ENCODE peak calls at places on chromosomes 16 and 17, in five cellular contexts. One of them, this sample, is unnamed.

GRCh38 chr17:65104973-65105372 is 32.2 kb upstream of the RGS9 start:
- DNase-seq in A549: no peak
- DNase-seq in GM12878: no peak
- DNase-seq in HepG2: no peak
- DNase-seq in K562: no peak
- DNase-seq in this sample: no peak

GRCh38 chr17:29929006-29929543 is 953 bp downstream of the SSH2 start:
- DNase-seq in A549: no peak
- DNase-seq in GM12878: no peak
- DNase-seq in HepG2: peak
- DNase-seq in K562: peak
- DNase-seq in this sample: peak

GRCh38 chr16:52469775-52470174 is 77.2 kb downstream of the TOX3 start:
- DNase-seq in A549: peak
- DNase-seq in GM12878: no peak
- DNase-seq in HepG2: peak
- DNase-seq in K562: no peak
- DNase-seq in this sample: no peak

GRCh38 chr17:74682442-74683190 is 30.1 kb downstream of the CD300LF start:
- DNase-seq in A549: no peak
- DNase-seq in GM12878: no peak
- DNase-seq in HepG2: no peak
- DNase-seq in K562: no peak
- DNase-seq in this sample: no peak

GRCh38 chr16:75402821-75403475 is 30.4 kb downstream of the CFDP1 start:
- DNase-seq in A549: peak
- DNase-seq in GM12878: no peak
- DNase-seq in HepG2: peak
- DNase-seq in K562: peak
- DNase-seq in this sample: peak

GRCh38 chr16:69563605-69564580 is 1.9 kb upstream of the NFAT5 start:
- DNase-seq in A549: no peak
- DNase-seq in GM12878: peak
- DNase-seq in HepG2: peak
- DNase-seq in K562: peak
- DNase-seq in this sample: peak

GRCh38 chr16:89292443-89293078 is 75.1 kb downstream of the ZNF778 start:
- DNase-seq in A549: no peak
- DNase-seq in GM12878: no peak
- DNase-seq in HepG2: peak
- DNase-seq in K562: no peak
- DNase-seq in this sample: no peak

GRCh38 chr17:34979153-34979552 is 1.2 kb upstream of the LIG3 start:
- DNase-seq in A549: no peak
- DNase-seq in GM12878: no peak
- DNase-seq in HepG2: no peak
- DNase-seq in K562: peak
- DNase-seq in this sample: no peak

GRCh38 chr16:75506567-75506966 is 11.3 kb upstream of the CHST6 start:
- DNase-seq in A549: peak
- DNase-seq in GM12878: no peak
- DNase-seq in HepG2: peak
- DNase-seq in K562: no peak
- DNase-seq in this sample: peak

GRCh38 chr17:1078062-1078711 is 81.3 kb downstream of the TIMM22 start:
- DNase-seq in A549: no peak
- DNase-seq in GM12878: no peak
- DNase-seq in HepG2: no peak
- DNase-seq in K562: no peak
- DNase-seq in this sample: no peak

GRCh38 chr16:29775742-29776408 is 2.2 kb upstream of the ZG16 start:
- DNase-seq in A549: no peak
- DNase-seq in GM12878: no peak
- DNase-seq in HepG2: no peak
- DNase-seq in K562: peak
- DNase-seq in this sample: no peak

GRCh38 chr17:66494023-66494803 is 191.8 kb downstream of the PRKCA start:
- DNase-seq in A549: peak
- DNase-seq in GM12878: no peak
- DNase-seq in HepG2: no peak
- DNase-seq in K562: peak
- DNase-seq in this sample: peak

GRCh38 chr16:66885491-66885890 is 5.2 kb downstream of the PDP2 start:
- DNase-seq in A549: no peak
- DNase-seq in GM12878: no peak
- DNase-seq in HepG2: no peak
- DNase-seq in K562: no peak
- DNase-seq in this sample: no peak

GRCh38 chr16:3068486-3068885 is 3.0 kb downstream of the IL32 start:
- DNase-seq in A549: no peak
- DNase-seq in GM12878: no peak
- DNase-seq in HepG2: no peak
- DNase-seq in K562: no peak
- DNase-seq in this sample: no peak

GRCh38 chr17:67500261-67500660 is 123.2 kb downstream of the PITPNC1 start:
- DNase-seq in A549: no peak
- DNase-seq in GM12878: no peak
- DNase-seq in HepG2: no peak
- DNase-seq in K562: no peak
- DNase-seq in this sample: no peak

GRCh38 chr17:81517339-81518112 is 4.9 kb upstream of the ACTG1 start:
- DNase-seq in A549: no peak
- DNase-seq in GM12878: peak
- DNase-seq in HepG2: no peak
- DNase-seq in K562: no peak
- DNase-seq in this sample: peak

GRCh38 chr16:17529982-17530760 is 59.4 kb upstream of the XYLT1 start:
- DNase-seq in A549: no peak
- DNase-seq in GM12878: peak
- DNase-seq in HepG2: no peak
- DNase-seq in K562: no peak
- DNase-seq in this sample: no peak

GRCh38 chr17:63698381-63698885 is 1.5 kb downstream of the LIMD2 start:
- DNase-seq in A549: no peak
- DNase-seq in GM12878: no peak
- DNase-seq in HepG2: no peak
- DNase-seq in K562: no peak
- DNase-seq in this sample: peak

GRCh38 chr17:82299452-82299851 is 18.0 kb downstream of the CD7 start:
- DNase-seq in A549: no peak
- DNase-seq in GM12878: no peak
- DNase-seq in HepG2: no peak
- DNase-seq in K562: no peak
- DNase-seq in this sample: no peak

GRCh38 chr17:42817866-42818265 is 6.2 kb downstream of the BECN1 start:
- DNase-seq in A549: no peak
- DNase-seq in GM12878: no peak
- DNase-seq in HepG2: no peak
- DNase-seq in K562: no peak
- DNase-seq in this sample: no peak

GRCh38 chr17:45264430-45264829 is 2.5 kb upstream of the SPATA32 start:
- DNase-seq in A549: no peak
- DNase-seq in GM12878: no peak
- DNase-seq in HepG2: no peak
- DNase-seq in K562: no peak
- DNase-seq in this sample: no peak

GRCh38 chr16:88003736-88004135 is 52.5 kb downstream of the BANP start:
- DNase-seq in A549: no peak
- DNase-seq in GM12878: no peak
- DNase-seq in HepG2: no peak
- DNase-seq in K562: no peak
- DNase-seq in this sample: no peak

GRCh38 chr16:81778861-81779539 is at the start of gene PLCG2:
- DNase-seq in A549: peak
- DNase-seq in GM12878: no peak
- DNase-seq in HepG2: no peak
- DNase-seq in K562: peak
- DNase-seq in this sample: peak

GRCh38 chr16:66878067-66878466 is 2.2 kb upstream of the PDP2 start:
- DNase-seq in A549: no peak
- DNase-seq in GM12878: no peak
- DNase-seq in HepG2: no peak
- DNase-seq in K562: no peak
- DNase-seq in this sample: peak

GRCh38 chr16:16945207-16945606 is 525.6 kb downstream of the XYLT1 start:
- DNase-seq in A549: no peak
- DNase-seq in GM12878: no peak
- DNase-seq in HepG2: no peak
- DNase-seq in K562: no peak
- DNase-seq in this sample: no peak

GRCh38 chr16:67158637-67159600 is 790 bp downstream of the TRADD start:
- DNase-seq in A549: peak
- DNase-seq in GM12878: peak
- DNase-seq in HepG2: peak
- DNase-seq in K562: peak
- DNase-seq in this sample: no peak

GRCh38 chr17:35898283-35899070 is 18.3 kb upstream of the CCL5 start:
- DNase-seq in A549: no peak
- DNase-seq in GM12878: no peak
- DNase-seq in HepG2: no peak
- DNase-seq in K562: no peak
- DNase-seq in this sample: peak

DNA sequence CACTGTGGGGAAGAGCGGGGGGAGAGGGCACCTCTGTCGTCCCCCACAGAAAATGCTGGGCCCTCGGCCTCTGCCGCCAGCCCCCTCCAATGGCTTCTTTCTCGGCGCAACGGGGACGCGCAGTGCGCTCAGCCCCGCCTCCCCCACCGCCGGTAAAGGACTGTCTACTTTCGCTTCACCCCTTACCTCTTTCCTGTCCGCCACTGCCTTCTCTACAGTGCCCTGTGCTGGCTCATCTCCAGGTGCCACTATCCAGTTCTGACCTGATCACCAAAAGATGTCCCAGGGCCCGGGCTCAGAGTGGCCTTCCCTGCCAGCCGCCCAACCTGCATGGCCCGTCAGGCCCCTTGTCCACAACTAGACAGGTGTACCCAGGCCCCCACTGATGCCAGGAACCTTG is 7.3 kb downstream of the ENDOV start:
- DNase-seq in A549: no peak
- DNase-seq in GM12878: no peak
- DNase-seq in HepG2: no peak
- DNase-seq in K562: no peak
- DNase-seq in this sample: no peak
- TF ChIP-seq CTCF in A549: no peak
- TF ChIP-seq CTCF in GM12878: no peak
- TF ChIP-seq CTCF in HepG2: no peak
- TF ChIP-seq CTCF in K562: no peak
- TF ChIP-seq CTCF in this sample: no peak

DNA sequence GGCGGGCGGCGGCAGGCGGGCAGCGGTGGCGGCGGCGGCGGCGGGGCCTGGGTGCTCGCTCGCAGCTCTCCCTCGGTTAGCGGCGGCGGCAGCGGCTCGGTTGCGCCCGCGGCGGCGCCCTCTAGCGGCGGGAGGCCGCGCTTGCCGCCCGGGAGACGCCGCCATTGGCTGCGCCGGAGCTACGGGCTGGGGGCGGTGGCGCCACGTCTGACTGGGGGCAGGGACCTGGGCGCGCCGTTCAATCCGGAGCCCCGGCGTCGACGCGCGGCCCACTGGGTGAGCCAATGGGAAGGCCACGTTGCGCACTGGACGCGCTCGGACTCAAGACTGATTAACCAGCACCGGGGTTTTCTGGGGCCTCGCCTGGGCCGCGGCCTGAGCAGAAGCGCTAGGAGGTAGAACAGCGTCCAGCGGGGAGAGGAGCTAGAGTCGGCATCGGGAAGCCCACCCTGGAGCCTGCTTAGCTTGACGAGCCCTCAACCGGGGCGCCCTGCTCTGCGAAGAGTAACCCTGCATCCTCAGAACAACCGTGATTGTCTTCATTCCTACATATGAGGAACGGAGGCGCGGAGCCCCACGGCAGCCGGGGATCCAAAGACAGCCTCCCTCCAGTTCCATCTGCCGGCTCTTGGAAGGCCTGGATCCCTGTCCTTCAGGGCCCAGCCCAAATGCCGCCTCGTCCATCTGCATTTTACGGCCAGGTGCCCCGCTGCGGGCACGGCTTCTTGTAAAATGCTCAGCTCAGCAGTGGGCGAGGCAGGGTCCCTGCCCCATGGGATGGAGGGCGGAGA is at the start of gene ZC3H7A:
- DNase-seq in A549: peak
- DNase-seq in GM12878: peak
- DNase-seq in HepG2: peak
- DNase-seq in K562: peak
- DNase-seq in this sample: peak
- TF ChIP-seq POLR2A in A549: peak
- TF ChIP-seq POLR2A in GM12878: peak
- TF ChIP-seq POLR2A in HepG2: peak
- TF ChIP-seq POLR2A in K562: peak
- TF ChIP-seq POLR2A in this sample: peak

DNA sequence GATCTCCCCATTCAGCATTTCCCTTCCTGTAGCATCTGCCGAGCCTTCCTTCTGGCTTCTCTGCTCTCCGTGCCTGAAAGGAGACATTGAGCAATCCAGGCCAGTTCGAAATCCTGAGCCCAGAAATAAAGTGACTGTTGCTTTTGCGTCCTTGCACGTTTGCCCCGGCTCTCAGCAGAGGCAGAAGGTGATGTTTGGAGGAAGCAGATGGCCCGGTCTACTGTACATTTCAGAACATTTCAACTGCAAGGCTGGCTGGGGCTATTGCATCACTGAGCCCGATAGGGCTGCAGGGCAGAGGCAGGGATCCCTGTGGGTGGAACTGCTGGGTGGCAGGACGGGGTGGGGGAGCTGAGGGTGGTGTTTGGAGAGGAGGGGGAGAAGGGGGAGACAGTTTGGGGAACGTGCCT is 29.5 kb downstream of the IRF8 start:
- DNase-seq in A549: no peak
- DNase-seq in GM12878: no peak
- DNase-seq in HepG2: no peak
- DNase-seq in K562: no peak
- DNase-seq in this sample: peak
- TF ChIP-seq MYC in A549: no peak
- TF ChIP-seq MYC in GM12878: no peak
- TF ChIP-seq MYC in HepG2: no peak
- TF ChIP-seq MYC in K562: no peak
- TF ChIP-seq MYC in this sample: peak

GRCh38 chr17:33401253-33401652 is 108.2 kb upstream of the ASIC2 start:
- DNase-seq in A549: no peak
- DNase-seq in GM12878: no peak
- DNase-seq in HepG2: no peak
- DNase-seq in K562: no peak
- DNase-seq in this sample: no peak
- TF ChIP-seq CTCF in A549: no peak
- TF ChIP-seq CTCF in GM12878: no peak
- TF ChIP-seq CTCF in HepG2: no peak
- TF ChIP-seq CTCF in K562: no peak
- TF ChIP-seq CTCF in this sample: no peak

This sample was measured in NB4.